ENCODE peak calls at places on chromosomes 2 and 18, in nine cellular contexts. W is AG10803; H is posterior vena cava; J is H9; N is epithelial cell of prostate; Z is nucleus accumbens; X is sciatic nerve; G is endodermal cell; L is naive thymus-derived CD4-positive, alpha-beta T cell. E is an unnamed sample.
A peak's percentile ranks its signal among the peaks of the same experiment; 100 is the strongest.

GRCh38 chr18:2917255-2918047 is 70.6 kb downstream of the EMILIN2 start:
- DNase-seq in W (no peak), H (peak; percentile 62), J (no peak), N (no peak), Z (no peak), X (no peak), G (peak; percentile 29), L (no peak), E (peak; percentile 36)

GRCh38 chr2:190404487-190404886 is 3.7 kb upstream of the MFSD6 start:
- DNase-seq in W (no peak), H (no peak), J (no peak), N (peak; percentile 52), Z (no peak), X (no peak), G (peak; percentile 56), L (no peak), E (no peak)

GRCh38 chr2:178811901-178812300 is 4.7 kb upstream of the TTN start:
- DNase-seq in W (no peak), H (no peak), J (no peak), N (no peak), Z (no peak), X (no peak), G (no peak), L (no peak), E (no peak)

GRCh38 chr18:5720132-5720531 is 175.2 kb downstream of the TMEM200C start:
- DNase-seq in W (no peak), H (no peak), J (no peak), N (no peak), Z (no peak), X (no peak), G (no peak), L (no peak), E (no peak)

GRCh38 chr18:5424903-5425302 is 118.9 kb downstream of the EPB41L3 start:
- DNase-seq in W (peak; percentile 51), H (no peak), J (no peak), N (no peak), Z (no peak), X (no peak), G (no peak), L (peak; percentile 31), E (no peak)

GRCh38 chr2:71938659-71939587 is 208.7 kb downstream of the CYP26B1 start:
- DNase-seq in W (no peak), H (peak; percentile 60), J (peak; percentile 11), N (no peak), Z (no peak), X (peak; percentile 39), G (peak; percentile 29), L (no peak), E (peak; percentile 39)

GRCh38 chr2:160419776-160420521 is 73.7 kb downstream of the RBMS1 start:
- DNase-seq in W (peak; percentile 81), H (no peak), J (no peak), N (no peak), Z (no peak), X (no peak), G (no peak), L (no peak), E (no peak)

GRCh38 chr2:65228249-65228750 is 669 bp downstream of the ACTR2 start:
- DNase-seq in W (peak; percentile 49), H (no peak), J (no peak), N (no peak), Z (no peak), X (no peak), G (no peak), L (peak; percentile 62), E (peak; percentile 71)

GRCh38 chr18:26190506-26190905 is 35.7 kb upstream of the TAF4B start:
- DNase-seq in W (no peak), H (no peak), J (no peak), N (no peak), Z (no peak), X (no peak), G (no peak), L (peak; percentile 46), E (peak; percentile 73)

GRCh38 chr18:9561774-9562173 is 52.6 kb downstream of the PPP4R1 start:
- DNase-seq in W (no peak), H (no peak), J (no peak), N (no peak), Z (no peak), X (no peak), G (no peak), L (no peak), E (no peak)

GRCh38 chr2:190043441-190043840 is 19.1 kb downstream of the MSTN start:
- DNase-seq in W (peak; percentile 36), H (no peak), J (no peak), N (no peak), Z (no peak), X (no peak), G (no peak), L (no peak), E (no peak)

GRCh38 chr2:88933077-88933476 is 241.6 kb downstream of the RPIA start:
- DNase-seq in W (no peak), H (no peak), J (no peak), N (no peak), Z (no peak), X (no peak), G (no peak), L (no peak), E (no peak)

GRCh38 chr2:148020358-148021058 is at the start of gene ORC4:
- DNase-seq in W (peak; percentile 99), H (peak; percentile 99), J (peak; percentile 99), N (peak; percentile 97), Z (peak; percentile 90), X (peak; percentile 98), G (peak; percentile 99), L (peak; percentile 91), E (peak; percentile 98)

GRCh38 chr2:150413890-150414289 is 73.6 kb downstream of the RND3 start:
- DNase-seq in W (no peak), H (no peak), J (no peak), N (no peak), Z (no peak), X (no peak), G (no peak), L (no peak), E (no peak)

E was measured in activated effector memory CD4-positive, alpha-beta T cell treated with anti-CD3 and anti-CD28 coated beads, Interleukin-2, amount 50 U/mL, for 16 hours.